ENCODE peak calls at places on chromosome 11, in ten cellular contexts. Z is Panc1; I is mammary epithelial cell; J is H9; L is mesendoderm; Y is CD4-positive, alpha-beta T cell; G is stomach; H is heart left ventricle; N is vagina; D is RWPE1. S is an unnamed sample.

GRCh38 chr11:74633406-74634393 is 41.3 kb downstream of the POLD3 start:
- DNase-seq in Z (no peak), I (no peak), J (no peak), L (no peak), Y (no peak), G (no peak), H (no peak), N (no peak), D (no peak), S (no peak)

GRCh38 chr11:115963170-115963569 is 459.0 kb upstream of the CADM1 start:
- DNase-seq in Z (no peak), I (no peak), J (no peak), L (no peak), Y (no peak), G (no peak), H (no peak), N (no peak), D (no peak), S (no peak)

GRCh38 chr11:67406969-67407699 is 3.3 kb downstream of the TBC1D10C start:
- DNase-seq in Z (no peak), I (no peak), J (no peak), L (no peak), Y (peak), G (no peak), H (no peak), N (no peak), D (no peak), S (no peak)

GRCh38 chr11:92576315-92576714 is 351.7 kb downstream of the FAT3 start:
- DNase-seq in Z (no peak), I (no peak), J (no peak), L (no peak), Y (no peak), G (no peak), H (no peak), N (no peak), D (no peak), S (no peak)

GRCh38 chr11:101049123-101049522 is 80.5 kb downstream of the PGR start:
- DNase-seq in Z (no peak), I (peak), J (no peak), L (peak), Y (no peak), G (no peak), H (no peak), N (no peak), D (no peak), S (no peak)

GRCh38 chr11:96013459-96014213 is 89.7 kb upstream of the MTMR2 start:
- DNase-seq in Z (no peak), I (no peak), J (peak), L (peak), Y (peak), G (no peak), H (no peak), N (no peak), D (no peak), S (no peak)

GRCh38 chr11:111878385-111878765 is 590 bp downstream of the FDXACB1 start:
- DNase-seq in Z (no peak), I (no peak), J (no peak), L (no peak), Y (no peak), G (no peak), H (no peak), N (no peak), D (no peak), S (no peak)

GRCh38 chr11:61728066-61728939 is 24.1 kb upstream of the MYRF start:
- DNase-seq in Z (no peak), I (no peak), J (no peak), L (no peak), Y (no peak), G (no peak), H (no peak), N (no peak), D (no peak), S (no peak)

GRCh38 chr11:47797633-47798032 is 30.5 kb upstream of the FNBP4 start:
- DNase-seq in Z (peak), I (peak), J (no peak), L (no peak), Y (no peak), G (no peak), H (no peak), N (no peak), D (peak), S (no peak)

GRCh38 chr11:85815186-85815911 is 4.4 kb upstream of the SYTL2 start:
- DNase-seq in Z (no peak), I (peak), J (no peak), L (no peak), Y (no peak), G (no peak), H (no peak), N (no peak), D (peak), S (no peak)
- H3K27ac ChIP-seq in Z (peak), I (peak), J (no peak), L (no peak), Y (no peak), G (peak), H (no peak), N (no peak), D (no peak), S (no peak)

DNA sequence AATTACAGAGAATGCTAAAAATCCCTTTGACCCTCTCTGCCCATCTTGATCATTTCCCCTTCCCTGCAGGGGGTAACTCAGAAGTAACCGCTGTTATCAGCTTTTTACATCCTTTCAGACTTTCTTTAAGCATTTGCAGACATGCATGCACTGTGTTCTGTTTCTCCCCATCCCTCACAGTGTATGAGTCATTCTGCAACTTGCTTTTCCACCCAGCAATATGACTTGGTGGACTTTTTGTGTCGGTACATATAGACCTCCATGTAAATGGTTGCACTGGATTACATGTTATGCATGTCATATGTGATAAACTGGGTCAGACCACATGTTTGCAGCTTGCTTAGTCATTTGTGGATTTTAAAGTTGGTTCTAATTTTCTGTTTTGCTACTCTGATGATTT is 87.7 kb upstream of the NECTIN1 start:
- DNase-seq in Z (no peak), I (no peak), J (no peak), L (peak), Y (no peak), G (no peak), H (no peak), N (no peak), D (no peak), S (no peak)
- H3K27ac ChIP-seq in Z (no peak), I (no peak), J (no peak), L (peak), Y (no peak), G (no peak), H (no peak), N (no peak), D (no peak), S (no peak)

GRCh38 chr11:125112235-125112604 is 794 bp upstream of the TMEM218 start:
- DNase-seq in Z (no peak), I (no peak), J (no peak), L (no peak), Y (no peak), G (no peak), H (no peak), N (no peak), D (no peak), S (no peak)
- H3K27ac ChIP-seq in Z (peak), I (no peak), J (no peak), L (no peak), Y (peak), G (peak), H (no peak), N (peak), D (peak), S (peak)

DNA sequence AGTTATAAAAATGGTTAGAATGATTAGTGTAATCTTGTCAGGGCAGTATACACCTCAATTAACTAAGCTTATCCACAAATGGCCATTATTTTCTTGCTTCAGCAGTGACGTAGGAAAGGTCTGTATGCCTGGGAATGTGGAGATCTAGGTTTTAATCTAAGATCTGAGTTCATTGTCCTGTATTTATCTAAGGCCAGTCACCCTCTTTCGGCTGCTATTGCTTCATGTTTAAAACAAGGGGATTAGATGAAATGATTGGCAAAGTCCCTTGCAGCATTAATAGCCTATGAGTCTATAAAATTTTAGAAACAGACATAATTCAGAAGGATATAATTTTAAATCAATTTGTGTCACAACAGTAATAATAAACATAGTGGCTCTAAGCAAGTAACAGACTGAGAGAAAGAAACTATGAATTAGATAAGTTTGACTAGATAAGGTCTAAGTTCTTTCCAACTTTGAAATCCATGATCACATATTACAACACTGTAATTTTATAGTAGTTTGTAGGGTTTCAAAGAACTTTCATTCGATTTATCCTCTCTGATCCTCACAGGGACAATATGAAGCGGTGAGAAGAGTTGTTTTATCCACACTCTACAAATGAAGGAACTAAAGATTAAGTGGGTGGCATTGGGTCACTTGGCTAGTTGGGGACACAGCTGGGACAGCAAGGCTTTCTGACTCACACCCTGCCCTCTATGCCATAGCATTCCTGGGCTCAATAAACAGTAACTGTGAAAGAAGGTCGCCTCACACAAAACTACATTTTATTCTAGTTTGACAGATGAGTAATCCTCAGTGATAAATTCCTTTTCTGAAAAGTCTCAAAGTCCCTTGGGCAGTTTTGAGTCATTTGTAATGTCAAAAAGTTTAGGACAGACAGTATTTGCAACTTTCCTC is 60.6 kb upstream of the RDX start:
- DNase-seq in Z (no peak), I (peak), J (no peak), L (peak), Y (no peak), G (no peak), H (no peak), N (no peak), D (no peak), S (no peak)
- H3K27ac ChIP-seq in Z (peak), I (no peak), J (no peak), L (no peak), Y (no peak), G (no peak), H (no peak), N (no peak), D (no peak), S (no peak)

DNA sequence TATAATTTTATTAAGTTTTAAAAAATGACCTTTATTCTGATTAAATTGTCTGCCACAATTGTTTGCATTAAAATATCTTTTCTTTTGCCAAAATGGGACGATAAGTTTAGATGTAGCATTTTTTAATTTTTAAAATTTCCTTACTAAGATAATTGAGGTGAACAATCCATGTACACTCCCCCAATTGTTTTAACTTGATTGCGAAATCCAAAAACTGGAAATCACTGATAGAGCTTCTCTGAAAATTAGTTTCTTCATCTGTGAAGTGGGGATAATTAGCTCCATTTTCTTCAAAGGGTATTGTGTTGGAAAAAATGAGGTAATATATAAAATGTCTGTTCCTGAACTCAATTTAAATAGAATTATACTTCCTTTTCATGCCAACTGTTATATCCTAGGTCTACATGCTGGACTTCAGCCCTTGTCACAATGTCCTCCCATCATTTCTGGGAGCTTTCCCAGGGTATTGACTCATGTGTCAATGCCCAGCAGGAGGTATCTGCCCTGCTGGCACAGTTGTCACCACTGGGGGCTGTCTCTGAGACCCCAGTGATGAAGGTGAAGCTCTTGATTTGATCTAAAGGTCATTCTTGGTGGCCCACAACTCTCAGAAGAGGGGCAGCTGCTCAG is 28.7 kb upstream of the NAV2 start:
- DNase-seq in Z (no peak), I (no peak), J (no peak), L (no peak), Y (no peak), G (no peak), H (no peak), N (no peak), D (no peak), S (no peak)
- H3K27ac ChIP-seq in Z (no peak), I (no peak), J (no peak), L (no peak), Y (no peak), G (peak), H (peak), N (peak), D (peak), S (peak)